ENCODE peak calls at places on chromosomes 7 and 10, in six cellular contexts. B is GM12865, O is uterus, N is GM23338, V is brain microvascular endothelial cell, A is kidney epithelial cell. M is an unnamed sample.
A peak's percentile ranks its signal among the peaks of the same experiment; 100 is the strongest.

GRCh38 chr10:77556990-77557601 is 80.5 kb downstream of the KCNMA1 start:
- DNase-seq in V (no peak), B (no peak), A (no peak), O (no peak), N (no peak), M (no peak)

GRCh38 chr7:13028731-13029099 is 341.3 kb downstream of the ARL4A start:
- DNase-seq in O (no peak), N (no peak), V (no peak), A (no peak), B (no peak), M (no peak)

GRCh38 chr7:91286432-91286831 is 22.2 kb downstream of the FZD1 start:
- DNase-seq in A (no peak), N (peak; percentile 46), V (no peak), O (no peak), B (no peak), M (no peak)

GRCh38 chr10:92846-93245 is 42.4 kb upstream of the ZMYND11 start:
- DNase-seq in N (peak; percentile 6), A (no peak), O (no peak), B (no peak), V (no peak), M (no peak)

GRCh38 chr10:121928528-121928884 is 675 bp upstream of the ATE1 start:
- DNase-seq in O (no peak), B (peak; percentile 50), V (no peak), A (no peak), N (no peak), M (no peak)

GRCh38 chr7:101857358-101857794 is 40.0 kb downstream of the CUX1 start:
- DNase-seq in A (no peak), V (no peak), B (peak; percentile 77), O (no peak), N (no peak), M (no peak)

GRCh38 chr7:37673523-37673922 is 10.0 kb upstream of the GPR141 start:
- DNase-seq in A (no peak), V (no peak), B (no peak), O (no peak), N (no peak), M (no peak)

GRCh38 chr7:131109011-131109756 is 218.5 kb upstream of the MKLN1 start:
- DNase-seq in V (no peak), B (peak; percentile 11), N (no peak), A (no peak), O (no peak), M (no peak)

GRCh38 chr10:36324831-36325230 is 682.7 kb upstream of the FZD8 start:
- DNase-seq in A (no peak), O (no peak), V (no peak), N (no peak), B (no peak), M (no peak)

GRCh38 chr7:105336009-105336408 is 52.7 kb downstream of the SRPK2 start:
- DNase-seq in N (no peak), V (no peak), B (no peak), O (no peak), A (no peak), M (no peak)
- TF ChIP-seq CTCF in N (no peak), V (no peak), B (peak; percentile 6), O (peak; percentile 31), A (no peak), M (no peak)

DNA sequence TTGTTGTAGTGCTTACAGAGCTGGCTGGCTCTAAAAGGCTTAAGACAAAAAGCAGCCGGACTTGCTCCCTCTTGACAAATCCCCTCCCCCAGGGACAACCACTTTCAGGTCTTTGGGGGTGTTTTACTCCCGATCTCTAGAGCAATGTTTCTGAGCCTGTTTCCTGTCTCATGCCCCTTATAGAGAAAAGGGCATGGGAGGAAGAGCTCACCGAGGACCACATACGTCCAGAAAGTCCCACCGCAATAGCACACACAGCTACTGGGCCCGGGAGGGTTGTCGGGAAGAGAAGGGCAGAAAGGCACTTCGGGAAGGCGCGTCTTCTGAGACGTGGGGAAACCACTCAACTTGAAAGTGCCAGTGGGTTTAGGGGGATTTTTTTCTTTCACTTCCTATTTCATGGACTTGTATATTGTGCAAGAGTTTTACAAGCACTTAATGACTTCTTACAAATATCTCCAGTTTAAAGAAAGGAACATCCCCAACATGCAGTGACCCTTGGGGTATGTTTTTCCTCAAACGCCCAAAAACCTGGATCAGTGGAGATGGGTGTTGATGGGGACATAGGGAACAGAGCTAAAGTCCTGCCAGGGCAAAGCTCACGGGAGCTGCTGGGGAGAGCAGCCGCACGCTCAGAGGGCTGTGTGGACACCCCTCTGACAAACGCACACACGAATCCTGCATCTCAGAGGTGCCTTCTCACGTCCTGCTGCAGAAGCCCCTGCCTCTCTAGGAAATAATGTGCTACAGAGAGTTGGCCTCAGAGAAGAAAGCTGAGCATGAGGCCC is 27.0 kb downstream of the LRRC20 start:
- DNase-seq in N (no peak), V (no peak), B (peak; percentile 92), A (no peak), O (no peak), M (no peak)
- H3K4me3 ChIP-seq in N (no peak overlapping the region), V (no peak overlapping the region), B (peak overlapping the region; percentile 54), A (no peak overlapping the region), O (no peak overlapping the region), M (no peak overlapping the region)

GRCh38 chr7:21497072-21497471 is 45.8 kb upstream of the DNAH11 start:
- DNase-seq in N (peak; percentile 78), B (no peak), O (no peak), V (peak; percentile 41), A (no peak), M (no peak)
- TF ChIP-seq CTCF in N (peak; percentile 79), B (no peak), O (no peak), V (peak; percentile 70), A (peak; percentile 35), M (no peak)

DNA sequence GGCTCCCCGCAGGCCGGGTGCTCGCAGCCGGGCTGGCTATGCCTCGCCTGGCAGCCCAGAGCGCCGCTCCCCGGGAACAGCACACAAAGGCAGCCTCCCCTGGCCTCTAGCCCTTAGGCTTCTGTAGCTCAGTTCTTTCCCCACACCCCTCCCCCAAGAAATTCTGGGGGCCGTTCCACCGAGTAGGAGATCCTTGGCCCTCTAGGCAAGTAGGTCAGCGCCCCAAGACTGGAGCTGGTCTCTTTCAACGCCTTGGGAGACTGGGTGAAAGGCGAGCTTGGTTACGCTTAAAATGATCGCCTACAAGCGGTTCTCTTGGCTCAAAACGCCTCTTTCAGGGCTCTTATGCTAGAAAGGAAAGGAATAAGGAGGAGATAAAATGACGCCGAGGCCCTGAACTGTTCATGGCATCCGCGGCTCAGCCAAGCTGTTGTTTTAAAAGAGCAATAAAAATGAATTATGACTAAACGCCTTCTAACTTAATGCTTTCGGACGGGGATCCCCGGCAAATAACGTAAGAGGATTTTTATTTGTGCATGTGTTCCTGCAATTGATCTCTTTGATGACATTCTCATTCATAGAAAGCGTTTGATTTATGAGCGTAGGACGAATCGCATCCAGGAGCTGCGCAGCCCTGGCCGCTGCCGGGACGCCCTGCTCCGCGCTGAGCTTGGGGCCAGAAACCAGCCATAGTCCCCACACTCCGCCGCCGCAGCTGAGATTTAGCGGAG is 2.9 kb upstream of the HOXA1 start:
- DNase-seq in V (no peak), N (peak; percentile 64), A (no peak), B (no peak), O (peak; percentile 64), M (no peak)
- H3K4me3 ChIP-seq in V (peak overlapping the region; percentile 68), N (no peak overlapping the region), A (peak overlapping the region; percentile 90), B (no peak overlapping the region), O (peak overlapping the region; percentile 22), M (peak overlapping the region; percentile 40)

DNA sequence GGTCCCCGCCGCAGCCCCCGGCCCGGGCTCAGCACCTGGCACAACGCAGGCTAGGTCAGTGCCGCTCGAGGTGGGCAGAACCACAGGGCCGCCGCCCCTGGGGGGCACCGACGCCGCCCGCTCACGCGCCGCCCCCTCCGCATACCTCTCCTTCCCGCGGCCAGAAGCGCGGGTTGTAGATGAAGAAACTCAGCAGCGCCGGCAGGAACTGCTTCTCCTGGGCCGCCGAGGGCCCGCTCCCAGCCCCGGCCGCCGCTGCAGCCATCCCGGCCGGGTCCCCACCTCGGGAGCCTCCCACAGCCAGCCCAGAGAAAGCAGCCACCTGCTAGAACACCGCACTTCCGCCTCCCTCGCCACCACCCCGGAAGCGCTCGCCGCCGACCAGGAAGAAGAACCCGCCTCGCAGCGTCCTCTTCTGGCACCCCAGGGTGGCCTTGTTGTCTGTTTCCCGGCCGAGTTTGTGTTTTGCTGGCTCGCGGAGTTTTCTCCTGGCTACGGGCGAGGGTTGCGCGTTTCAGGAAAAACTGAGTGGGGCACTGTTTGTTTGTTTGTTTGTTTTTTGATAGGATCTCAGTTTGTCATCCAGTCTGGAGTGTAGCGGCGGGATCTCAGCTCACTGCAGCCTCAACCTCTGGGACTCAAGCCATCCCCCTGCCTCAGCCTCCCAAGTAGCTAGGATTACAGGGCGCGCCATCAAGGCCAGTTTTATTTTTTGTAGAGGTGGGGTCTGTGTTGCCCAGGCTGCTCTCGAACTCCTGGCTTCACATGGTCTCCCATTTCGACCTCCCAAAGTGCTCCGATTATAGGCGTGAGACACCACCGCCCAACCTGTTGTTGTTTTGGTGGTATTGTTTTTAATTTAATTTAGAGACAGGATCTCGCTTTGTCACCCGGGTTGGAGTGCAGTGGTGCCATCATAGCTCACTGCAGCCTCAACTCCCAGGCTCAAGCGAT is 17.7 kb downstream of the OCM2 start:
- DNase-seq in N (peak; percentile 71), A (peak; percentile 26), O (peak; percentile 68), V (peak; percentile 47), B (peak; percentile 92), M (peak; percentile 86)
- TF ChIP-seq CTCF in N (peak; percentile 42), A (peak; percentile 56), O (no peak), V (peak; percentile 44), B (peak; percentile 58), M (no peak)

DNA sequence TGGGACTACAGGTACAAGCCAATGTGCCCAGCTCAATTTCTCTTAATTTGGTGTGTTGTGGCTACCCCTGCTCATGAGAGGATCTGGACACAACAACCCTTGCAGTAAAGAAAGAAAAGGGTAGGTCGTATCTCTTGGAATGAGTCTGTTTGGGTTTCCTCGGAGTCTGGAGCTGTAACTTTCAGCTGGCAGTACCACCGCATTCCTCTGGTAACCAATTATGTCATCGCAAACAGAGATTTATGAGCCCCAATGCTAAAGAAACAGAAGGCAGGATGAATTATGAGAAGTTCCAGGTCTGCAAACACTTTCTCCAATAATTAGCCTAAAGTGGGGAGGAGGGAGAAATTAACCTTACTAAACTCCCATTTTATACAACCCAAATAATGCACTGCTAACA is 186.6 kb upstream of the NRP1 start:
- DNase-seq in A (no peak), B (no peak), O (no peak), N (no peak), V (no peak), M (no peak)
- H3K4me3 ChIP-seq in A (no peak overlapping the region), B (no peak overlapping the region), O (no peak overlapping the region), N (no peak overlapping the region), V (no peak overlapping the region), M (no peak overlapping the region)

GRCh38 chr10:8520382-8520781 is 465.9 kb downstream of the GATA3 start:
- DNase-seq in B (no peak), V (no peak), O (no peak), N (no peak), A (no peak), M (no peak)
- TF ChIP-seq CTCF in B (no peak), V (no peak), O (no peak), N (no peak), A (no peak), M (no peak)